ENCODE peak calls at places on chromosomes 1 and 21, in six cellular contexts. E is A549, D is HepG2, L is upper lobe of left lung, O is GM12878, V is K562. U is an unnamed sample.
A peak's percentile ranks its signal among the peaks of the same experiment; 100 is the strongest.

GRCh38 chr1:147238053-147238902 is 4.2 kb upstream of the CHD1L start:
- ATAC-seq in E (no peak), D (peak; percentile 15), L (no peak), O (no peak), V (no peak), U (no peak)

GRCh38 chr1:17371896-17372295 is at the start of gene PADI6:
- ATAC-seq in E (no peak), D (peak; percentile 27), L (no peak), O (no peak), V (no peak), U (no peak)

GRCh38 chr1:15703562-15703961 is 19.4 kb downstream of the PLEKHM2 start:
- ATAC-seq in E (no peak), D (no peak), L (peak; percentile 84), O (no peak), V (peak; percentile 47), U (peak; percentile 98)

GRCh38 chr1:118115567-118116272 is 69.3 kb downstream of the SPAG17 start:
- ATAC-seq in E (no peak), D (no peak), L (no peak), O (no peak), V (no peak), U (no peak)

GRCh38 chr21:43262427-43262826 is 93.6 kb downstream of the CRYAA start:
- ATAC-seq in E (peak; percentile 97), D (peak; percentile 78), L (peak; percentile 98), O (no peak), V (no peak), U (peak; percentile 73)

GRCh38 chr21:42496839-42497202 is 797 bp upstream of the RSPH1 start:
- ATAC-seq in E (peak; percentile 27), D (no peak), L (peak; percentile 35), O (peak; percentile 7), V (no peak), U (peak; percentile 6)

GRCh38 chr1:237133921-237134320 is 91.9 kb downstream of the RYR2 start:
- ATAC-seq in E (no peak), D (no peak), L (no peak), O (no peak), V (no peak), U (no peak)

GRCh38 chr21:8993284-8993942 is 1528.0 kb upstream of the TPTE start:
- ATAC-seq in E (peak; percentile 1), D (peak; percentile 24), L (peak; percentile 49), O (no peak), V (peak; percentile 17), U (no peak)

GRCh38 chr1:175317795-175318194 is 125.2 kb upstream of the KIAA0040 start:
- ATAC-seq in E (no peak), D (no peak), L (peak; percentile 16), O (no peak), V (no peak), U (peak; percentile 72)

GRCh38 chr21:39050839-39051560 is 132.3 kb downstream of the PSMG1 start:
- ATAC-seq in E (no peak), D (no peak), L (no peak), O (no peak), V (no peak), U (no peak)

GRCh38 chr1:201568859-201569294 is 29.9 kb downstream of the NAV1 start:
- ATAC-seq in E (no peak), D (no peak), L (peak; percentile 25), O (no peak), V (peak; percentile 1), U (no peak)

GRCh38 chr1:214228976-214229375 is 52.0 kb upstream of the SMYD2 start:
- ATAC-seq in E (no peak), D (no peak), L (no peak), O (no peak), V (no peak), U (no peak)

GRCh38 chr1:41898191-41898713 is 20.5 kb downstream of the HIVEP3 start:
- ATAC-seq in E (no peak), D (no peak), L (no peak), O (no peak), V (peak; percentile 86), U (no peak)

GRCh38 chr1:202135221-202135721 is 9.3 kb downstream of the ARL8A start:
- ATAC-seq in E (peak; percentile 87), D (peak; percentile 92), L (peak; percentile 67), O (peak; percentile 97), V (peak; percentile 95), U (peak; percentile 49)

GRCh38 chr1:88973520-88974137 is 18.8 kb downstream of the KYAT3 start:
- ATAC-seq in E (no peak), D (peak; percentile 43), L (no peak), O (peak; percentile 74), V (peak; percentile 68), U (no peak)

GRCh38 chr1:171420810-171421209 is 64.5 kb upstream of the PRRC2C start:
- ATAC-seq in E (no peak), D (no peak), L (no peak), O (peak; percentile 35), V (no peak), U (no peak)

GRCh38 chr1:247456914-247457638 is 828 bp downstream of the OR2B11 start:
- ATAC-seq in E (no peak), D (no peak), L (peak; percentile 72), O (peak; percentile 40), V (peak; percentile 45), U (no peak)

GRCh38 chr1:110384581-110385321 is 6.1 kb downstream of the SLC16A4 start:
- ATAC-seq in E (no peak), D (no peak), L (no peak), O (peak; percentile 90), V (no peak), U (no peak)

GRCh38 chr1:150410582-150411101 is 46.7 kb downstream of the RPRD2 start:
- ATAC-seq in E (peak; percentile 43), D (peak; percentile 95), L (no peak), O (no peak), V (no peak), U (no peak)

GRCh38 chr1:239997515-239998311 is 94.0 kb upstream of the FMN2 start:
- ATAC-seq in E (peak; percentile 97), D (no peak), L (no peak), O (no peak), V (no peak), U (no peak)

GRCh38 chr1:164694505-164694904 is 135.5 kb downstream of the PBX1 start:
- ATAC-seq in E (no peak), D (no peak), L (no peak), O (no peak), V (no peak), U (no peak)

GRCh38 chr1:88089961-88090360 is 594.1 kb upstream of the PKN2 start:
- ATAC-seq in E (no peak), D (no peak), L (no peak), O (no peak), V (no peak), U (no peak)

GRCh38 chr1:92877792-92878191 is 46.0 kb downstream of the RPL5 start:
- ATAC-seq in E (no peak), D (no peak), L (no peak), O (no peak), V (no peak), U (no peak)

DNA sequence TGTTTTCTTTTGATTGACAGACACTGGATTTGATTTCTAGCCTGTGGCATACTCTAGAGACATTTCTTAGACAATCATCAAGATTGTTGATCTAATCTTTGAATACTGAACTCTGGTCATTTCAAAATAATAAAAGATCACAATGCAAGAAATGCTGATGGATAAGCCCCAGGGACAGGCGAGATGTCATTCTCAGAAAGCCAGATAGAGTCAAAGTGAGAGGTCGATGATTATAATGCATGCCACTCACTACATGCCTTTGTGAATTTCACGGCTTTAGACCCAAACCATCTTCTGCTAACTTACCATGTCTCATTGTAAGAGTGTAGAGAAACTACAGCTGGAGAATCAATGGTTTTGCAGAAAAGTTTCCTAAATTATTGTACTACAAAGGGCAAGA is 257.1 kb downstream of the DYRK1A start:
- ATAC-seq in E (no peak), D (no peak), L (no peak), O (peak; percentile 85), V (no peak), U (no peak)
- TF ChIP-seq EP300 in E (no peak), D (no peak), L (no peak), O (no peak), V (no peak), U (no peak)

GRCh38 chr21:28018213-28018612 is 974.5 kb downstream of the LTN1 start:
- ATAC-seq in E (no peak), D (no peak), L (peak; percentile 11), O (no peak), V (no peak), U (no peak)

GRCh38 chr21:28016571-28016970 is 976.1 kb downstream of the LTN1 start:
- ATAC-seq in E (no peak), D (no peak), L (no peak), O (no peak), V (no peak), U (no peak)

DNA sequence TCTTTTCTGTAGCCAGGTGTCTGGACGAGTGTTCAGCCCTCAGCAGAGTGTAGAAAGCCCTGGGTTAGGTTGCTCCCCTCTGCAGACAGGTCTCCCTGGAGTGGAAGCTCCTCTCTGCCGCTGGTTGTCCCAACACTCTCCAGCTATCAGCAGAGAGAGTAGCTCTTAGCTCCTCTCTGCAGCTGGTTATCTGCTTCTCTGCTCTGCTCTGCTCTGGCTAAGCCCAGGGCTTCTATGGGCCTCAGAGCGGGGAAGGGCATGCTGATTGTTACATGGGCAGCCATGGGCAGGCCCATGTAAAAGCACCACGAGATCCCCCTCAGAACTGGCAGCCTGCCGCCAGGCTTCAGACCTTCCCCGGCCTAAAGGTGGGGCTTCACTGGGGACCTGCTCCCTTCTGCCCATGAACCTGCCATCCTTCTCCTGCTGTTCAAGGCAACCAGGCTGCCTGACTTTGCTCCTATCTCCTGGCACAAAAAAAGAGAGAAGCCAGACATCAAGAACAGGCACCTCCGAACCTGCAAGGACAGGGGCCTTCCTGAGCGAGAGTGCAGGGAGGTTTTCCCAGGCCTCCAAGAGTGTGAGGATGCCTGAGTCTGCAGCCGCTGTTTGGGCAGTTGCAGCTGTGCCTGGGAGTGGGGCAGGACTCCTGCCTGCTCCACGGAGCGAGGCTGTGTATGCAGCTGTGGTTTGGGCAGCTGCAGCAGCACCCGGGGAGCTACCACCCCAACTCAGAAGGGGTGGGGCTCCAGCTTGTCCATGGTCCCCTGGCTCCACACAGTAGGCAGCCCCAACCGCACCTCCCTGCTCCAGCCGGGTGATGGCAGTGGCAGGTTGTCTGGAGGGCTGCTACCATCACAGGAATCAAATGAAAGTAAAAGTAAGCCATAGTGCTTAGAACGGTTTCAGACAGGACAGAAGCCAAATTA is 973.7 kb downstream of the LTN1 start:
- ATAC-seq in E (no peak), D (peak; percentile 99), L (peak; percentile 66), O (peak; percentile 70), V (no peak), U (no peak)
- TF ChIP-seq CTCF in E (no peak), D (peak; percentile 69), L (no peak), O (no peak), V (no peak), U (no peak)

GRCh38 chr1:116372651-116373444 is at the start of gene ATP1A1:
- ATAC-seq in E (peak; percentile 81), D (peak; percentile 88), L (peak; percentile 95), O (peak; percentile 72), V (peak; percentile 84), U (peak; percentile 88)
- TF ChIP-seq EP300 in E (no peak), D (peak; percentile 69), L (no peak), O (peak; percentile 56), V (peak; percentile 55), U (no peak)

DNA sequence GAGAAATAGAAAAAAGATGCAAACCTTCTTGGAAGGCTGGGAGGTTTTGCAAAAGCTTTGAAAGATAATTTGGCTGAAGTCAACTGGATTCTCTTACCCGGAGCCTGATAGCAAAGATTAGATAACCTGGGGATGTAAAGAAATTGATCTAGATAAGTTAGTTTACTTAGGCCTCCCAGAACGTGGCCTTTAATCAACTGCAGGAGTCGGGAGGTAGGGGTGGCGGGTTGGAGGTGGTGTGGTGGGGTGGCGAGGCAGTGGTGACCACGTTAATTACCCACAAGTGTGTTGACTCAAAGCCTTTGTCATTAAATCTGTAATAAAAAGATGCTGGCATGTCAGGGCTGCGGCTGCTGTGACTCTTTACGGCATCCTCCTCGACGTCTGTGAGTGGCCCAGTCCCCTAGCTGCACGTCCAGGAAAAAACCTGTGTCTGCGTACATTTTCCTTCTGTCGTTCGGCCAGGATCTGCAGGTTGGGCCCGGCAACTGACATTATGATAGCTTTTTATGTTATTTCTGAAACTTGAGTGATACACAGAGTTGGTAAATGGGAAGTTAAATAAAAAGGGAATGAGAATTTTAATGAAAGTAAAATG is 51.1 kb upstream of the B3GALT2 start:
- ATAC-seq in E (no peak), D (no peak), L (no peak), O (no peak), V (no peak), U (no peak)
- TF ChIP-seq CTCF in E (no peak), D (no peak), L (no peak), O (no peak), V (no peak), U (no peak)

U was measured in gastroesophageal sphincter.